ENCODE peak calls at places on chromosomes 2 and 18, in four cellular contexts. One of them, this sample, is unnamed.

GRCh38 chr2:175282300-175282699 is 100.8 kb upstream of the ATP5MC3 start:
- DNase-seq in HepG2: peak
- DNase-seq in GM12878: no peak
- DNase-seq in K562: peak
- DNase-seq in this sample: no peak

GRCh38 chr2:9799729-9800632 is 43.3 kb upstream of the TAF1B start:
- DNase-seq in HepG2: peak
- DNase-seq in GM12878: peak
- DNase-seq in K562: peak
- DNase-seq in this sample: peak

GRCh38 chr2:19299522-19299921 is 58.9 kb downstream of the OSR1 start:
- DNase-seq in K562: no peak
- DNase-seq in HepG2: no peak
- DNase-seq in GM12878: no peak
- DNase-seq in this sample: no peak

GRCh38 chr2:128237911-128238697 is 80.6 kb downstream of the HS6ST1 start:
- DNase-seq in HepG2: no peak
- DNase-seq in GM12878: no peak
- DNase-seq in K562: no peak
- DNase-seq in this sample: no peak

GRCh38 chr2:160790738-160791137 is 297.1 kb upstream of the RBMS1 start:
- DNase-seq in GM12878: no peak
- DNase-seq in HepG2: no peak
- DNase-seq in K562: no peak
- DNase-seq in this sample: no peak

GRCh38 chr2:238850096-238850495 is 2.2 kb downstream of the TWIST2 start:
- DNase-seq in K562: no peak
- DNase-seq in GM12878: no peak
- DNase-seq in HepG2: no peak
- DNase-seq in this sample: no peak

GRCh38 chr2:218809515-218809914 is 22.1 kb downstream of the PRKAG3 start:
- DNase-seq in HepG2: no peak
- DNase-seq in GM12878: no peak
- DNase-seq in K562: no peak
- DNase-seq in this sample: no peak

GRCh38 chr2:216636570-216637450 is 3.6 kb downstream of the IGFBP2 start:
- DNase-seq in HepG2: peak
- DNase-seq in GM12878: no peak
- DNase-seq in K562: peak
- DNase-seq in this sample: no peak

GRCh38 chr18:76756491-76757288 is 65.7 kb upstream of the ZNF236 start:
- DNase-seq in HepG2: peak
- DNase-seq in GM12878: no peak
- DNase-seq in K562: no peak
- DNase-seq in this sample: no peak

GRCh38 chr2:54161660-54162059 is 46.2 kb downstream of the ACYP2 start:
- DNase-seq in HepG2: no peak
- DNase-seq in K562: no peak
- DNase-seq in GM12878: no peak
- DNase-seq in this sample: no peak

GRCh38 chr18:1593091-1593490 is 688.4 kb downstream of the ADCYAP1 start:
- DNase-seq in GM12878: no peak
- DNase-seq in HepG2: no peak
- DNase-seq in K562: no peak
- DNase-seq in this sample: no peak

GRCh38 chr2:221724631-221725203 is 152.6 kb upstream of the EPHA4 start:
- DNase-seq in K562: no peak
- DNase-seq in GM12878: no peak
- DNase-seq in HepG2: no peak
- DNase-seq in this sample: no peak

GRCh38 chr2:19312949-19313348 is 45.5 kb downstream of the OSR1 start:
- DNase-seq in GM12878: no peak
- DNase-seq in K562: no peak
- DNase-seq in HepG2: peak
- DNase-seq in this sample: no peak

GRCh38 chr2:18369750-18370149 is 190.7 kb downstream of the RDH14 start:
- DNase-seq in K562: no peak
- DNase-seq in HepG2: no peak
- DNase-seq in GM12878: no peak
- DNase-seq in this sample: no peak

GRCh38 chr2:172339431-172340010 is 87.9 kb upstream of the ITGA6 start:
- DNase-seq in HepG2: peak
- DNase-seq in GM12878: no peak
- DNase-seq in K562: no peak
- DNase-seq in this sample: no peak

GRCh38 chr2:199228887-199229819 is 228.6 kb downstream of the SATB2 start:
- DNase-seq in GM12878: peak
- DNase-seq in K562: peak
- DNase-seq in HepG2: no peak
- DNase-seq in this sample: no peak

GRCh38 chr2:46471-47345 is at the start of gene FAM110C:
- DNase-seq in GM12878: no peak
- DNase-seq in K562: no peak
- DNase-seq in HepG2: peak
- DNase-seq in this sample: no peak

GRCh38 chr18:3717626-3718025 is 267.7 kb downstream of the TGIF1 start:
- DNase-seq in GM12878: no peak
- DNase-seq in K562: no peak
- DNase-seq in HepG2: no peak
- DNase-seq in this sample: no peak

GRCh38 chr2:9306910-9307309 is 100.3 kb downstream of the ASAP2 start:
- DNase-seq in HepG2: no peak
- DNase-seq in K562: no peak
- DNase-seq in GM12878: no peak
- DNase-seq in this sample: no peak

GRCh38 chr2:30110773-30111172 is 36.0 kb upstream of the YPEL5 start:
- DNase-seq in K562: no peak
- DNase-seq in HepG2: no peak
- DNase-seq in GM12878: no peak
- DNase-seq in this sample: no peak

GRCh38 chr2:71989671-71990070 is 158.0 kb downstream of the CYP26B1 start:
- DNase-seq in HepG2: no peak
- DNase-seq in K562: no peak
- DNase-seq in GM12878: no peak
- DNase-seq in this sample: no peak

GRCh38 chr2:134410831-134411231 is 157.0 kb downstream of the MGAT5 start:
- DNase-seq in HepG2: no peak
- DNase-seq in K562: no peak
- DNase-seq in GM12878: no peak
- DNase-seq in this sample: no peak

GRCh38 chr18:41624461-41624860 is 330.6 kb upstream of the PIK3C3 start:
- DNase-seq in GM12878: no peak
- DNase-seq in HepG2: no peak
- DNase-seq in K562: no peak
- DNase-seq in this sample: no peak

GRCh38 chr2:181471227-181471626 is 14.0 kb downstream of the ITGA4 start:
- DNase-seq in K562: no peak
- DNase-seq in HepG2: no peak
- DNase-seq in GM12878: no peak
- DNase-seq in this sample: no peak

GRCh38 chr2:158580760-158581159 is 124.0 kb downstream of the PKP4 start:
- DNase-seq in HepG2: no peak
- DNase-seq in K562: no peak
- DNase-seq in GM12878: no peak
- DNase-seq in this sample: no peak

DNA sequence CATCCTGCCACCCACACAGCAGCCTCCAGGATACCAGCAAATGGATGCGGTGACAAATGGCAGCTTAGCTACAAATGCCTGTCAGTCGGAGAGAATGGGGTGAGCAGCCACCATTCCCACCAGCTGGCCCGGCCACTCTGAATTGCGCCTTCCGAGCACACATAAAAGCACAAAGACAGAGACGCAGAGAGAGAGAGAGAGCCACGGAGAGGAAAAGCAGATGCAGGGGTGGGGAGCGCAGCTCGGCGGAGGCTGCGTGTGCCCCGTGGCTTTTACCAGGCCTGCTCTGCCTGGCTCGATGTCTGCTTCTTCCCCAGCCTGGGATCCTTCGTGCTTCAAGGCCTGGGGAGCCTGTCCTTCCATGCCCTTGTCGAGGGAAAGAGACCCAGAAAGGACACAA is 4.2 kb downstream of the INHBB start:
- DNase-seq in K562: no peak
- DNase-seq in GM12878: no peak
- DNase-seq in HepG2: no peak
- DNase-seq in this sample: no peak
- TF ChIP-seq HDAC2 in K562: no peak
- TF ChIP-seq HDAC2 in GM12878: no peak
- TF ChIP-seq HDAC2 in HepG2: no peak
- TF ChIP-seq HDAC2 in this sample: no peak

GRCh38 chr2:40220177-40220925 is 231.5 kb downstream of the SLC8A1 start:
- DNase-seq in K562: no peak
- DNase-seq in HepG2: no peak
- DNase-seq in GM12878: no peak
- DNase-seq in this sample: no peak
- TF ChIP-seq EP300 in K562: no peak
- TF ChIP-seq EP300 in HepG2: no peak
- TF ChIP-seq EP300 in GM12878: no peak
- TF ChIP-seq EP300 in this sample: no peak

GRCh38 chr2:231138699-231139098 is 13.9 kb upstream of the HTR2B start:
- DNase-seq in HepG2: no peak
- DNase-seq in K562: no peak
- DNase-seq in GM12878: no peak
- DNase-seq in this sample: no peak
- TF ChIP-seq SP1 in HepG2: no peak
- TF ChIP-seq SP1 in K562: no peak
- TF ChIP-seq SP1 in GM12878: no peak
- TF ChIP-seq SP1 in this sample: no peak

GRCh38 chr18:25425030-25425429 is 73.1 kb upstream of the ZNF521 start:
- DNase-seq in K562: no peak
- DNase-seq in HepG2: no peak
- DNase-seq in GM12878: no peak
- DNase-seq in this sample: no peak
- TF ChIP-seq HDAC2 in K562: no peak
- TF ChIP-seq HDAC2 in HepG2: no peak
- TF ChIP-seq HDAC2 in GM12878: no peak
- TF ChIP-seq HDAC2 in this sample: no peak

GRCh38 chr2:62691186-62691585 is 14.3 kb upstream of the EHBP1 start:
- DNase-seq in K562: no peak
- DNase-seq in HepG2: no peak
- DNase-seq in GM12878: no peak
- DNase-seq in this sample: no peak

GRCh38 chr2:62687644-62688043 is 17.9 kb upstream of the EHBP1 start:
- DNase-seq in HepG2: no peak
- DNase-seq in GM12878: no peak
- DNase-seq in K562: no peak
- DNase-seq in this sample: no peak

DNA sequence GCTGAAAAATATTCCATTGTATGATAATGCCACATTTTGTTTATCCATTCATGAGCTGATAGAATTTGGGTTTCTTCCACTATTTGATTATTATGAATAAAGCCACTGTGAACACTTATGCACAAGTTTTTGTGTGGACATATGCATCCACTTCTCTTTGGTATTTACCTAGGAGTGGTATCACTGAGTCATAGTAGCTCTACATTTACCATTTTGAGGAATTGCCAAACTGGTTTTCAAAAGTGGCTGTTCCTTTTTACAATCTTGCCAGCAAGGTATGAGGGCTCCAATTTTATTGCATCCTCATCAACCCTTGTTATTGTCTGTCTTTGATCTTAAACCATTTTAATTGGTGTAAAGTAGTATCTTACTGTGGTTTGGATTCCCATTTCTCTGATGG is 13.3 kb upstream of the EHBP1 start:
- DNase-seq in GM12878: no peak
- DNase-seq in K562: no peak
- DNase-seq in HepG2: no peak
- DNase-seq in this sample: no peak
- TF ChIP-seq EP300 in GM12878: no peak
- TF ChIP-seq EP300 in K562: no peak
- TF ChIP-seq EP300 in HepG2: no peak
- TF ChIP-seq EP300 in this sample: no peak

DNA sequence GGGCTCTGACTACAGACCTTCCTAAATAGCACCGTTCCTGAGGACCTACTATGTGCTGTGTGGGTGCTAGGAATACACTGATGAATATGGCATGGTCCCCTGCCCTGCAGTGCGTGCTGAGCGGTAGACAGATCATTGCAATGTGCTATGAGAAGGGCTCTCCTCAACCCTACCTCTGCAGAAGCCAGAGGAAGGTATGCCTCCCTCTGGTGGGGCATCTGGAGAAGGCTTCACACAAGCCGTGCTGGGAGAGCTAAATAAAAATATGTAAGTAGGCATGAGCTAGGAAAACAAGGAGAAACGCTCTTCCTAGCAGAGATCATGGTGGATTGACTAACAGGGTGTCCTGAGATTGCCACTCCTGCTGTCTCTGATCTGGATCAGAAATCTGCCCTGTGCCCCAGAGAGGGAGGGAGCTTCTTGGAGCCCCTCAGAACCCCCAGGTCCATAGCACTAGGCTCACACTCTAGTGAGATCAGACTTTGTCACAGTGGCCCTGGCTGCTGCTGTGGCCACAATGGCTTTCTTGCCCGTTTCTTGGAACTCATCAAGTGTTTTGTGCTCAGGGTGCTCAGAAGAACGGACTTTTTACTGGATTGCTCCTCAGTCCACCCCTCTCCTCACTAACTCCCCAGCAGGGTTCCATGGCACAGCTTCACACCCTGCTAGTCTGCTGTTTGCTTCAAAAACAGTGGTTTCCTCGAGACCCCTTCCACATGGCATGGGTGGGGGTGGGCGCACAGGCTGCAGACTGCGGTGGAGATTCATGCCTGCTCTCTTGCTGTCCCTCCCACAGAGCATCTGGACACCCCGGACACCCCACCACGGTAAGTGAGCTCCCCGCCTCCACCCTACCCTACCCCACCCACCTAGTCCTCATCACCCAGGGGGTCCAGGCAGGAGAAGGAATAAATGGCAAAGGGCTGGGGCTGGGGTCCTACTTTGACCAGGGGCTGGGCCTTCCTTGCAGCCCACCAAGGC is 14.2 kb downstream of the SIGLEC15 start:
- DNase-seq in K562: no peak
- DNase-seq in HepG2: peak
- DNase-seq in GM12878: no peak
- DNase-seq in this sample: peak
- TF ChIP-seq SP1 in K562: no peak
- TF ChIP-seq SP1 in HepG2: no peak
- TF ChIP-seq SP1 in GM12878: no peak
- TF ChIP-seq SP1 in this sample: no peak

GRCh38 chr18:6886931-6887330 is 157.4 kb downstream of the ARHGAP28 start:
- DNase-seq in K562: no peak
- DNase-seq in GM12878: no peak
- DNase-seq in HepG2: no peak
- DNase-seq in this sample: no peak

GRCh38 chr18:6891788-6892187 is 162.3 kb downstream of the ARHGAP28 start:
- DNase-seq in GM12878: no peak
- DNase-seq in HepG2: no peak
- DNase-seq in K562: no peak
- DNase-seq in this sample: no peak

GRCh38 chr18:6881034-6881800 is 151.7 kb downstream of the ARHGAP28 start:
- DNase-seq in GM12878: no peak
- DNase-seq in K562: no peak
- DNase-seq in HepG2: no peak
- DNase-seq in this sample: no peak

GRCh38 chr18:6884944-6885343 is 155.4 kb downstream of the ARHGAP28 start:
- DNase-seq in GM12878: no peak
- DNase-seq in K562: no peak
- DNase-seq in HepG2: no peak
- DNase-seq in this sample: no peak

GRCh38 chr18:6885992-6886823 is 156.7 kb downstream of the ARHGAP28 start:
- DNase-seq in K562: peak
- DNase-seq in HepG2: peak
- DNase-seq in GM12878: no peak
- DNase-seq in this sample: no peak
- TF ChIP-seq HDAC2 in K562: no peak
- TF ChIP-seq HDAC2 in HepG2: no peak
- TF ChIP-seq HDAC2 in GM12878: no peak
- TF ChIP-seq HDAC2 in this sample: no peak